ENCODE peak calls at places on chromosomes 5 and 9, in nine cellular contexts. Q is esophagus muscularis mucosa, H is HepG2, I is GM12878, V is upper lobe of left lung, Z is SK-N-SH, C is sigmoid colon, D is K562, W is stomach. U is an unnamed sample.

GRCh38 chr9:107119294-107119693 is 163.8 kb upstream of the RAD23B start:
- DNase-seq in Q (no peak), H (no peak), I (no peak), V (no peak), Z (no peak), C (no peak), D (no peak), W (no peak), U (no peak)

GRCh38 chr9:135004772-135005171 is 82.7 kb upstream of the OLFM1 start:
- DNase-seq in Q (no peak), H (no peak), I (no peak), V (no peak), Z (no peak), C (no peak), D (no peak), W (no peak), U (no peak)

GRCh38 chr5:142689081-142689480 is 3.2 kb upstream of the FGF1 start:
- DNase-seq in Q (no peak), H (no peak), I (no peak), V (no peak), Z (peak), C (no peak), D (no peak), W (no peak), U (no peak)

GRCh38 chr9:28539432-28539831 is 966.2 kb upstream of the C9orf72 start:
- DNase-seq in Q (no peak), H (no peak), I (no peak), V (no peak), Z (no peak), C (no peak), D (no peak), W (no peak), U (no peak)

GRCh38 chr9:100601216-100601615 is 23.3 kb downstream of the CAVIN4 start:
- DNase-seq in Q (no peak), H (peak), I (no peak), V (no peak), Z (peak), C (no peak), D (peak), W (peak), U (peak)

GRCh38 chr9:79616013-79616412 is 44.2 kb downstream of the TLE4 start:
- DNase-seq in Q (no peak), H (no peak), I (no peak), V (no peak), Z (no peak), C (no peak), D (no peak), W (no peak), U (no peak)

GRCh38 chr5:180143656-180144364 is 65.2 kb downstream of the RASGEF1C start:
- DNase-seq in Q (peak), H (no peak), I (no peak), V (no peak), Z (no peak), C (peak), D (no peak), W (no peak), U (no peak)

GRCh38 chr5:66517361-66517760 is 78.8 kb upstream of the MAST4 start:
- DNase-seq in Q (no peak), H (no peak), I (no peak), V (no peak), Z (no peak), C (no peak), D (no peak), W (no peak), U (no peak)

GRCh38 chr5:79562351-79563246 is 48.7 kb upstream of the HOMER1 start:
- DNase-seq in Q (no peak), H (no peak), I (no peak), V (no peak), Z (no peak), C (no peak), D (no peak), W (no peak), U (no peak)

GRCh38 chr9:125361837-125362531 is 100.4 kb downstream of the GAPVD1 start:
- DNase-seq in Q (no peak), H (no peak), I (no peak), V (no peak), Z (no peak), C (no peak), D (peak), W (no peak), U (no peak)

GRCh38 chr5:2120361-2120760 is 237.6 kb upstream of the IRX4 start:
- DNase-seq in Q (no peak), H (no peak), I (no peak), V (no peak), Z (no peak), C (no peak), D (no peak), W (no peak), U (no peak)

GRCh38 chr9:92637886-92638620 is 31.9 kb downstream of the IPPK start:
- DNase-seq in Q (peak), H (no peak), I (no peak), V (peak), Z (no peak), C (peak), D (no peak), W (peak), U (no peak)

GRCh38 chr9:119369670-119370366 is 583 bp upstream of the BRINP1 start:
- DNase-seq in Q (no peak), H (no peak), I (no peak), V (no peak), Z (peak), C (no peak), D (no peak), W (no peak), U (no peak)

GRCh38 chr9:113675475-113675941 is 200.6 kb upstream of the ZNF618 start:
- DNase-seq in Q (no peak), H (no peak), I (no peak), V (no peak), Z (no peak), C (peak), D (peak), W (peak), U (peak)

GRCh38 chr5:172841258-172841657 is 7.2 kb downstream of the ERGIC1 start:
- DNase-seq in Q (no peak), H (no peak), I (no peak), V (no peak), Z (no peak), C (no peak), D (no peak), W (no peak), U (no peak)

GRCh38 chr5:36978196-36978595 is 101.6 kb downstream of the NIPBL start:
- DNase-seq in Q (no peak), H (no peak), I (no peak), V (no peak), Z (no peak), C (no peak), D (no peak), W (no peak), U (no peak)

GRCh38 chr5:9624196-9624947 is 5.8 kb downstream of the TAS2R1 start:
- DNase-seq in Q (no peak), H (no peak), I (no peak), V (no peak), Z (no peak), C (no peak), D (no peak), W (no peak), U (no peak)

GRCh38 chr5:149284501-149284900 is 12.8 kb downstream of the AFAP1L1 start:
- DNase-seq in Q (peak), H (no peak), I (no peak), V (no peak), Z (no peak), C (peak), D (no peak), W (no peak), U (no peak)

GRCh38 chr9:75834878-75835277 is 55.6 kb upstream of the PCSK5 start:
- DNase-seq in Q (no peak), H (no peak), I (no peak), V (no peak), Z (no peak), C (no peak), D (no peak), W (no peak), U (no peak)

GRCh38 chr5:123206618-123207320 is 117.7 kb downstream of the PRDM6 start:
- DNase-seq in Q (no peak), H (no peak), I (no peak), V (no peak), Z (no peak), C (no peak), D (no peak), W (no peak), U (no peak)

GRCh38 chr9:137478613-137479314 is 19.6 kb upstream of the NSMF start:
- DNase-seq in Q (no peak), H (no peak), I (no peak), V (peak), Z (peak), C (peak), D (no peak), W (no peak), U (no peak)

GRCh38 chr5:134151723-134152122 is 25.0 kb downstream of the SKP1 start:
- DNase-seq in Q (no peak), H (no peak), I (no peak), V (no peak), Z (no peak), C (no peak), D (no peak), W (no peak), U (no peak)

GRCh38 chr9:129624947-129625346 is 1.0 kb upstream of the NTMT1 start:
- DNase-seq in Q (no peak), H (peak), I (no peak), V (no peak), Z (no peak), C (no peak), D (peak), W (no peak), U (no peak)

GRCh38 chr9:8816361-8816760 is 1016.8 kb upstream of the DMAC1 start:
- DNase-seq in Q (no peak), H (no peak), I (no peak), V (no peak), Z (peak), C (no peak), D (no peak), W (no peak), U (no peak)

GRCh38 chr9:82354260-82354659 is 365.7 kb downstream of the SPATA31D1 start:
- DNase-seq in Q (no peak), H (no peak), I (no peak), V (no peak), Z (no peak), C (no peak), D (no peak), W (no peak), U (no peak)

GRCh38 chr5:133483406-133484090 is 128.8 kb downstream of the FSTL4 start:
- DNase-seq in Q (no peak), H (no peak), I (no peak), V (no peak), Z (no peak), C (no peak), D (no peak), W (peak), U (peak)

GRCh38 chr9:8284835-8285234 is 485.3 kb upstream of the DMAC1 start:
- DNase-seq in Q (no peak), H (no peak), I (no peak), V (no peak), Z (no peak), C (no peak), D (no peak), W (no peak), U (no peak)

GRCh38 chr9:117494401-117495130 is 79.7 kb upstream of the ASTN2 start:
- DNase-seq in Q (no peak), H (no peak), I (no peak), V (no peak), Z (peak), C (no peak), D (no peak), W (no peak), U (no peak)

GRCh38 chr5:178129296-178129695 is 1.5 kb upstream of the RMND5B start:
- DNase-seq in Q (no peak), H (no peak), I (no peak), V (no peak), Z (no peak), C (no peak), D (no peak), W (no peak), U (no peak)

GRCh38 chr5:106269252-106269843 is 1401.4 kb downstream of the EFNA5 start:
- DNase-seq in Q (no peak), H (peak), I (no peak), V (no peak), Z (no peak), C (no peak), D (no peak), W (no peak), U (no peak)

GRCh38 chr9:124216474-124217176 is 41.1 kb upstream of the NEK6 start:
- DNase-seq in Q (no peak), H (no peak), I (peak), V (peak), Z (no peak), C (peak), D (no peak), W (peak), U (peak)

GRCh38 chr9:90219548-90220118 is 423.0 kb downstream of the DIRAS2 start:
- DNase-seq in Q (no peak), H (peak), I (no peak), V (peak), Z (no peak), C (no peak), D (peak), W (peak), U (peak)

DNA sequence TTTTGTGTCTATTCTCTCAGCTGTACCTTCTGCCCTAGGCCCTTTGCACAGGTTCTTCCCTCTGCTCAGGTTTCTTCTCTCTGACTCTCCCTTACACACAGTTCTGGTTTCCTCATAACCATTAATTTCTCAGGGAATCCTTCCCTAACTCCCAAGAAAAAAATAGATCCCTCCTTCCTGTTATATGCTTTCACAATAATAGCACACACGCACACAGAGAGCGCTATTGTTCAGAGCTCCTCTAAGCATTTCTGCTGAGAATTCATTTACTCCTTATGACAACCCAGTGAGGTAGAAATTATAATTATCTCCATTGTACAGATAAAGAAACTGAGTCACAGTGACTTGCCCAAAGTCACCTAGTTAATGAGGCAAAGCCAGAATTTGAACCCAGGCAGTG is 1.7 kb upstream of the TCOF1 start:
- DNase-seq in Q (no peak), H (no peak), I (no peak), V (no peak), Z (no peak), C (no peak), D (no peak), W (no peak), U (no peak)
- TF ChIP-seq EP300 in Q (no peak), H (no peak), I (no peak), V (no peak), Z (no peak), C (no peak), D (no peak), W (no peak), U (no peak)

DNA sequence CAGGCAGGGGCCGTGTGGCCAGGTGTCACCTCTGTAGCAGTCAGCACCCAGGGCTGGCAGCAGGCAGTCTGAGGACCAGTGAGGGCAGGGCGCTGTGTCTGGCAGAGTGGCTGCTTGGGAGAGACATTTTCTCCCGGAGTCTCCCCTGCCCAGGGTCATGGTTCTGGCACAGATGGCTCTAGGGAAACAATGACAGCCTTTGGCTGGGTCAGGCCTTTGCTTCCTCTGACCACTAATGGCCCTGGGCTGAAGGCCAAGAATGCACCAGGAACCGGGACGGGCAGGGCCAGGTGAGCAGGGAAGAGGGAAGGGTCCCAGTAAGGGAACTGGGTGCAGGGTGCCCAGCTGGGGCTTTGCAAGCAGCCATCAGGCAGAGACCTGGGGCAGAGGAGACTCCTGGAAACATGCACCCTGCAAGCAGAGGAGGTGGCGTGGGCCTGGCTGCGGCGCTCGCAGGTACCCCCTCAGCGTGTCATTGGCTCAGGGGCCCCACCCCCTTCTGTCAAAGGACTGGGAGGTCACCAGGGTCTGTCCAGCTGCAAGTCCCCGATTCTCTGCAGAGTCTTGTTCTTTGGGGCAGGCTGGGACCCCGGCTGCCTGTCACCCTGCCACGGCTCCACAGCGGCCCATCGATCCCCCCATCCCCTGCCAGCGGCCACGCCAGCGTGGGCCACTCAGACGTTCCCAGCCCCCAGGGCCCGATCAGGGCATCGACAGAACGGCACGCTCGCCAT is 18.8 kb upstream of the TMEM250 start:
- DNase-seq in Q (no peak), H (peak), I (no peak), V (peak), Z (peak), C (no peak), D (no peak), W (peak), U (no peak)
- TF ChIP-seq POLR2AphosphoS5 in Q (no peak), H (no peak), I (no peak), V (no peak), Z (no peak), C (no peak), D (no peak), W (no peak), U (no peak)

DNA sequence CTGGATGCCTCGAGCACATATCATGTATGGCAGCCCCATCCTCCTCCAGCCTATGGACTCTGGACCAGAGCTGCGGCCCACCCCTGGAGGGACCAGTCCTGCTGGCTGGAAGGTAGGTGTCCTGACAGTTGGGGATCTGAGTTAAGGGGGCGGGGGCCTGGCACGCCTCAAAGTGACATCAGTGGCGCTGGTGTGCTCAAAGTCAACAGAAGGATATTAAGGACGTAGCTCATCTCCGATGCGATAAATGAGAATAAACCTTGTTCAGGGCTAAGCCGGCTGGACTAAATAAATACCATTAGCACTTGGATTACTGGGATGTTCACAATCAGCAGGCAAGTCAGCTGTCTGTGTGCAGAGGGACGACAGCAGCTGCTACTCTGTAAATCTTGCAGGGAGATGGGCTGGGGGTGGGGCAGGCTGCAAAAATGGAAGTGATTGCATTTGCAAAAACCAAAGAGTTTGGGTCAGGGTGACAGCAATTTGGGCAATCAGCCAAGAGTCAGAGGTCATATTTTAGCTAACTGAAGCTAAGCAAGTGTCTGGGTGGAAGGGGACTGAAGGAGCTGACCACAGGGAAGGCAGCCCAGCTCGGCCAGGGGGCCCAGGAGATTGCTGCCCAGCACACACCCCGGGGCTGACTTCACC is 80.0 kb upstream of the LRRTM2 start:
- DNase-seq in Q (no peak), H (peak), I (no peak), V (no peak), Z (peak), C (peak), D (no peak), W (peak), U (no peak)
- TF ChIP-seq EP300 in Q (no peak), H (no peak), I (no peak), V (no peak), Z (peak), C (no peak), D (no peak), W (no peak), U (no peak)

DNA sequence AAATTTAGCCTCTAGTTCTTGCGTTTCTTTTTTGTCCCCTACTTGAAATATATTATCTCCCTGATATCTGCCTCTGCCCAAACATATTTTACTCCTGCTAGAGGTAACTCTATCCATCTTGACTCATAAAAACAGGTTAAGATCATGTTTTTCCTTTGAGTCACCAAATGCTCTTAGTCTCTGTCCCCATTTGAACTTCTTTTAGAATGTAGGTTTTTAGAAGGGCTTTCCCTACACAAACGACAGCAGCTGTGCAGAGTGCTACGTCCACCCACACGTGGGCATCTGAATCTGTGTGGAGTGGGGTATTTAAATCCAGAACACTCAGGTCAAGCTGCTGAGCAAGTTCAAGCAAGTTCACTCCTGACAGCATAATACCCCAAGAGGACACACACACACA is 2.2 kb downstream of the HSD17B3 start:
- DNase-seq in Q (no peak), H (no peak), I (no peak), V (no peak), Z (no peak), C (no peak), D (no peak), W (no peak), U (no peak)
- TF ChIP-seq POLR2AphosphoS5 in Q (no peak), H (no peak), I (no peak), V (no peak), Z (peak), C (no peak), D (no peak), W (no peak), U (no peak)

GRCh38 chr5:16866795-16867584 is 69.1 kb downstream of the MYO10 start:
- DNase-seq in Q (no peak), H (no peak), I (no peak), V (peak), Z (peak), C (no peak), D (no peak), W (peak), U (peak)

GRCh38 chr5:16870878-16871277 is 65.2 kb downstream of the MYO10 start:
- DNase-seq in Q (no peak), H (no peak), I (no peak), V (no peak), Z (no peak), C (no peak), D (no peak), W (no peak), U (no peak)

GRCh38 chr5:16867585-16867953 is 68.5 kb downstream of the MYO10 start:
- DNase-seq in Q (no peak), H (no peak), I (no peak), V (no peak), Z (no peak), C (no peak), D (no peak), W (no peak), U (no peak)

GRCh38 chr5:16869821-16870796 is 66.0 kb downstream of the MYO10 start:
- DNase-seq in Q (no peak), H (no peak), I (no peak), V (no peak), Z (no peak), C (no peak), D (no peak), W (no peak), U (no peak)

GRCh38 chr5:16871746-16872339 is 64.2 kb downstream of the MYO10 start:
- DNase-seq in Q (no peak), H (no peak), I (no peak), V (no peak), Z (no peak), C (no peak), D (no peak), W (no peak), U (no peak)
- TF ChIP-seq EP300 in Q (no peak), H (no peak), I (no peak), V (no peak), Z (no peak), C (no peak), D (no peak), W (no peak), U (no peak)

GRCh38 chr9:87537625-87538024 is 40.0 kb downstream of the DAPK1 start:
- DNase-seq in Q (peak), H (no peak), I (no peak), V (no peak), Z (no peak), C (no peak), D (no peak), W (no peak), U (no peak)
- TF ChIP-seq POLR2AphosphoS5 in Q (no peak), H (no peak), I (no peak), V (no peak), Z (no peak), C (no peak), D (no peak), W (no peak), U (no peak)

GRCh38 chr5:28344803-28345433 is 1306.5 kb upstream of the CDH9 start:
- DNase-seq in Q (no peak), H (peak), I (peak), V (no peak), Z (peak), C (no peak), D (peak), W (no peak), U (no peak)
- TF ChIP-seq EP300 in Q (no peak), H (no peak), I (no peak), V (no peak), Z (no peak), C (no peak), D (no peak), W (no peak), U (no peak)

U was measured in transverse colon.